ENCODE peak calls at places on chromosomes 5 and 9, in eight cellular contexts. One of them, this sample, is unnamed.

GRCh38 chr5:96962540-96962991 is 26.7 kb downstream of the LNPEP start:
- DNase-seq in Peyer's patch: no peak
- DNase-seq in left ventricle myocardium inferior: no peak
- DNase-seq in fibroblast of pulmonary artery: peak; percentile 20
- DNase-seq in PC-3: no peak
- DNase-seq in GM13976: no peak
- DNase-seq in glutamatergic neuron: no peak
- DNase-seq in omental fat pad: no peak
- DNase-seq in this sample: no peak

GRCh38 chr5:123223906-123224305 is 134.9 kb downstream of the PRDM6 start:
- DNase-seq in Peyer's patch: no peak
- DNase-seq in left ventricle myocardium inferior: no peak
- DNase-seq in fibroblast of pulmonary artery: no peak
- DNase-seq in PC-3: no peak
- DNase-seq in GM13976: no peak
- DNase-seq in glutamatergic neuron: no peak
- DNase-seq in omental fat pad: no peak
- DNase-seq in this sample: no peak

GRCh38 chr9:8262625-8263622 is 463.3 kb upstream of the DMAC1 start:
- DNase-seq in Peyer's patch: no peak
- DNase-seq in left ventricle myocardium inferior: peak; percentile 30
- DNase-seq in fibroblast of pulmonary artery: no peak
- DNase-seq in PC-3: no peak
- DNase-seq in GM13976: no peak
- DNase-seq in glutamatergic neuron: no peak
- DNase-seq in omental fat pad: no peak
- DNase-seq in this sample: no peak

GRCh38 chr5:124252094-124252750 is 494.2 kb downstream of the ZNF608 start:
- DNase-seq in Peyer's patch: no peak
- DNase-seq in left ventricle myocardium inferior: no peak
- DNase-seq in fibroblast of pulmonary artery: peak; percentile 18
- DNase-seq in PC-3: no peak
- DNase-seq in GM13976: no peak
- DNase-seq in glutamatergic neuron: peak; percentile 40
- DNase-seq in omental fat pad: no peak
- DNase-seq in this sample: no peak

GRCh38 chr5:178078197-178078995 is 34.9 kb upstream of the N4BP3 start:
- DNase-seq in Peyer's patch: no peak
- DNase-seq in left ventricle myocardium inferior: no peak
- DNase-seq in fibroblast of pulmonary artery: peak; percentile 42
- DNase-seq in PC-3: peak; percentile 98
- DNase-seq in GM13976: peak; percentile 10
- DNase-seq in glutamatergic neuron: no peak
- DNase-seq in omental fat pad: no peak
- DNase-seq in this sample: no peak

GRCh38 chr9:124180557-124180956 is 77.2 kb upstream of the NEK6 start:
- DNase-seq in Peyer's patch: no peak
- DNase-seq in left ventricle myocardium inferior: peak; percentile 30
- DNase-seq in fibroblast of pulmonary artery: peak; percentile 62
- DNase-seq in PC-3: no peak
- DNase-seq in GM13976: no peak
- DNase-seq in glutamatergic neuron: no peak
- DNase-seq in omental fat pad: no peak
- DNase-seq in this sample: no peak

GRCh38 chr5:167949435-167949834 is 342.0 kb upstream of the WWC1 start:
- DNase-seq in Peyer's patch: no peak
- DNase-seq in left ventricle myocardium inferior: no peak
- DNase-seq in fibroblast of pulmonary artery: no peak
- DNase-seq in PC-3: no peak
- DNase-seq in GM13976: no peak
- DNase-seq in glutamatergic neuron: no peak
- DNase-seq in omental fat pad: no peak
- DNase-seq in this sample: peak; percentile 42

GRCh38 chr5:157366741-157367684 is 93.0 kb upstream of the NIPAL4 start:
- DNase-seq in Peyer's patch: no peak
- DNase-seq in left ventricle myocardium inferior: no peak
- DNase-seq in fibroblast of pulmonary artery: peak; percentile 86
- DNase-seq in PC-3: peak; percentile 86
- DNase-seq in GM13976: no peak
- DNase-seq in glutamatergic neuron: peak; percentile 70
- DNase-seq in omental fat pad: no peak
- DNase-seq in this sample: no peak

GRCh38 chr5:54803381-54804025 is 181.9 kb downstream of the ESM1 start:
- DNase-seq in Peyer's patch: no peak
- DNase-seq in left ventricle myocardium inferior: no peak
- DNase-seq in fibroblast of pulmonary artery: peak; percentile 10
- DNase-seq in PC-3: no peak
- DNase-seq in GM13976: no peak
- DNase-seq in glutamatergic neuron: no peak
- DNase-seq in omental fat pad: no peak
- DNase-seq in this sample: no peak

GRCh38 chr5:179909224-179909623 is 1.5 kb upstream of the TBC1D9B start:
- DNase-seq in Peyer's patch: no peak
- DNase-seq in left ventricle myocardium inferior: no peak
- DNase-seq in fibroblast of pulmonary artery: no peak
- DNase-seq in PC-3: no peak
- DNase-seq in GM13976: no peak
- DNase-seq in glutamatergic neuron: no peak
- DNase-seq in omental fat pad: no peak
- DNase-seq in this sample: no peak

GRCh38 chr9:34124923-34125322 is 1.6 kb downstream of the DCAF12 start:
- DNase-seq in Peyer's patch: no peak
- DNase-seq in left ventricle myocardium inferior: no peak
- DNase-seq in fibroblast of pulmonary artery: peak; percentile 11
- DNase-seq in PC-3: peak; percentile 9
- DNase-seq in GM13976: no peak
- DNase-seq in glutamatergic neuron: no peak
- DNase-seq in omental fat pad: no peak
- DNase-seq in this sample: peak; percentile 9

GRCh38 chr5:131952286-131952857 is 6.9 kb upstream of the MEIKIN start:
- DNase-seq in Peyer's patch: no peak
- DNase-seq in left ventricle myocardium inferior: no peak
- DNase-seq in fibroblast of pulmonary artery: peak; percentile 3
- DNase-seq in PC-3: peak; percentile 46
- DNase-seq in GM13976: no peak
- DNase-seq in glutamatergic neuron: no peak
- DNase-seq in omental fat pad: no peak
- DNase-seq in this sample: no peak

GRCh38 chr5:150180241-150181027 is 9.4 kb upstream of the SLC6A7 start:
- DNase-seq in Peyer's patch: no peak
- DNase-seq in left ventricle myocardium inferior: peak; percentile 79
- DNase-seq in fibroblast of pulmonary artery: peak; percentile 30
- DNase-seq in PC-3: no peak
- DNase-seq in GM13976: no peak
- DNase-seq in glutamatergic neuron: no peak
- DNase-seq in omental fat pad: no peak
- DNase-seq in this sample: no peak

GRCh38 chr9:125460883-125461475 is 199.4 kb downstream of the GAPVD1 start:
- DNase-seq in Peyer's patch: no peak
- DNase-seq in left ventricle myocardium inferior: no peak
- DNase-seq in fibroblast of pulmonary artery: peak; percentile 59
- DNase-seq in PC-3: no peak
- DNase-seq in GM13976: no peak
- DNase-seq in glutamatergic neuron: no peak
- DNase-seq in omental fat pad: no peak
- DNase-seq in this sample: no peak

GRCh38 chr9:121627432-121627831 is 24.0 kb upstream of the DAB2IP start:
- DNase-seq in Peyer's patch: no peak
- DNase-seq in left ventricle myocardium inferior: no peak
- DNase-seq in fibroblast of pulmonary artery: no peak
- DNase-seq in PC-3: no peak
- DNase-seq in GM13976: no peak
- DNase-seq in glutamatergic neuron: no peak
- DNase-seq in omental fat pad: no peak
- DNase-seq in this sample: no peak

GRCh38 chr5:135245521-135246499 is 153.2 kb downstream of the MACROH2A1 start:
- DNase-seq in Peyer's patch: no peak
- DNase-seq in left ventricle myocardium inferior: no peak
- DNase-seq in fibroblast of pulmonary artery: peak; percentile 65
- DNase-seq in PC-3: peak; percentile 74
- DNase-seq in GM13976: no peak
- DNase-seq in glutamatergic neuron: no peak
- DNase-seq in omental fat pad: no peak
- DNase-seq in this sample: peak; percentile 74

GRCh38 chr5:87541033-87541432 is 128.3 kb upstream of the CCNH start:
- DNase-seq in Peyer's patch: peak; percentile 28
- DNase-seq in left ventricle myocardium inferior: peak; percentile 48
- DNase-seq in fibroblast of pulmonary artery: peak; percentile 49
- DNase-seq in PC-3: peak; percentile 90
- DNase-seq in GM13976: no peak
- DNase-seq in glutamatergic neuron: no peak
- DNase-seq in omental fat pad: peak; percentile 40
- DNase-seq in this sample: peak; percentile 34

DNA sequence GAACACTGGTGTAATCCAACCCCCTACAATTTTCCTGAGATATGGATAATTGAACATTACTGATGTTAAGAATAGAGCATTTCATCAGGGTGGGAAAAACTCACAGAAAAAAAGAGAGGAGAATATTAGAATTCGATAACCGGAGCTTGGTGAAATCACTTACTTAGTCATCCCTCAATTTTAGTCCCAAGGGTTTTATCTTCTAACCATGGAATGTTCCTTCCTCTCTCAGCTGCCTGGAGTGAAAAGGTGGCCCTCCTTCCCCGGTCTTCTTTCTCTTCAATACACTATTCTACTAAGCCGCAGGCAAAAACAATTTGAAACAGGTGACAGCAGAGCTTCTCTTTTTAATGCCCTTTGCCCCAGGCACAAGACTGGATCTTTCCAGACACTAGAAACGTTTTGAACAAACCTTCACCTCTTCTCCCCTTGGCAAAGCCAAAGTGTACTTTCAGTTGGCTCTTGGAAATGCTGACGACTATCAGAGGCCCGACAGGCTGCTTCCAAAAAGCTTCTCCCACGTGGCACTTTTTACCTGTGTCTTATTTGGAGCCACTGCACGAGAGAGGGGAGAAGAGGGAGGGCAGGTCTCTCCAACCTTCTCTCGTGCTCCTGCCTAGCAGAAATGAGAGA is 543.9 kb downstream of the TLE1 start:
- DNase-seq in Peyer's patch: no peak
- DNase-seq in left ventricle myocardium inferior: no peak
- DNase-seq in fibroblast of pulmonary artery: no peak
- DNase-seq in PC-3: no peak
- DNase-seq in GM13976: no peak
- DNase-seq in glutamatergic neuron: no peak
- DNase-seq in omental fat pad: no peak
- DNase-seq in this sample: no peak
- TF ChIP-seq CTCF in Peyer's patch: no peak
- TF ChIP-seq CTCF in left ventricle myocardium inferior: no peak
- TF ChIP-seq CTCF in fibroblast of pulmonary artery: no peak
- TF ChIP-seq CTCF in PC-3: no peak
- TF ChIP-seq CTCF in GM13976: no peak
- TF ChIP-seq CTCF in glutamatergic neuron: no peak
- TF ChIP-seq CTCF in omental fat pad: no peak
- TF ChIP-seq CTCF in this sample: no peak

GRCh38 chr5:66684663-66685062 is 88.5 kb downstream of the MAST4 start:
- DNase-seq in Peyer's patch: no peak
- DNase-seq in left ventricle myocardium inferior: no peak
- DNase-seq in fibroblast of pulmonary artery: no peak
- DNase-seq in PC-3: no peak
- DNase-seq in GM13976: no peak
- DNase-seq in glutamatergic neuron: no peak
- DNase-seq in omental fat pad: no peak
- DNase-seq in this sample: no peak

GRCh38 chr5:66675369-66675768 is 79.2 kb downstream of the MAST4 start:
- DNase-seq in Peyer's patch: no peak
- DNase-seq in left ventricle myocardium inferior: no peak
- DNase-seq in fibroblast of pulmonary artery: no peak
- DNase-seq in PC-3: no peak
- DNase-seq in GM13976: no peak
- DNase-seq in glutamatergic neuron: no peak
- DNase-seq in omental fat pad: no peak
- DNase-seq in this sample: peak; percentile 39

GRCh38 chr5:66680227-66680626 is 84.0 kb downstream of the MAST4 start:
- DNase-seq in Peyer's patch: no peak
- DNase-seq in left ventricle myocardium inferior: no peak
- DNase-seq in fibroblast of pulmonary artery: no peak
- DNase-seq in PC-3: no peak
- DNase-seq in GM13976: no peak
- DNase-seq in glutamatergic neuron: no peak
- DNase-seq in omental fat pad: no peak
- DNase-seq in this sample: no peak

GRCh38 chr5:66680804-66681203 is 84.6 kb downstream of the MAST4 start:
- DNase-seq in Peyer's patch: no peak
- DNase-seq in left ventricle myocardium inferior: no peak
- DNase-seq in fibroblast of pulmonary artery: no peak
- DNase-seq in PC-3: no peak
- DNase-seq in GM13976: no peak
- DNase-seq in glutamatergic neuron: no peak
- DNase-seq in omental fat pad: no peak
- DNase-seq in this sample: no peak
- TF ChIP-seq CTCF in Peyer's patch: no peak
- TF ChIP-seq CTCF in left ventricle myocardium inferior: peak; percentile 40
- TF ChIP-seq CTCF in fibroblast of pulmonary artery: peak; percentile 18
- TF ChIP-seq CTCF in PC-3: no peak
- TF ChIP-seq CTCF in GM13976: no peak
- TF ChIP-seq CTCF in glutamatergic neuron: peak; percentile 27
- TF ChIP-seq CTCF in omental fat pad: no peak
- TF ChIP-seq CTCF in this sample: peak; percentile 21

GRCh38 chr5:2563046-2563445 is 188.4 kb downstream of the IRX2 start:
- DNase-seq in Peyer's patch: no peak
- DNase-seq in left ventricle myocardium inferior: no peak
- DNase-seq in fibroblast of pulmonary artery: no peak
- DNase-seq in PC-3: no peak
- DNase-seq in GM13976: no peak
- DNase-seq in glutamatergic neuron: no peak
- DNase-seq in omental fat pad: no peak
- DNase-seq in this sample: no peak
- TF ChIP-seq CTCF in Peyer's patch: no peak
- TF ChIP-seq CTCF in left ventricle myocardium inferior: no peak
- TF ChIP-seq CTCF in fibroblast of pulmonary artery: no peak
- TF ChIP-seq CTCF in PC-3: no peak
- TF ChIP-seq CTCF in GM13976: no peak
- TF ChIP-seq CTCF in glutamatergic neuron: no peak
- TF ChIP-seq CTCF in omental fat pad: no peak
- TF ChIP-seq CTCF in this sample: no peak

GRCh38 chr9:114387678-114388431 is at the start of gene AKNA:
- DNase-seq in Peyer's patch: peak; percentile 91
- DNase-seq in left ventricle myocardium inferior: peak; percentile 75
- DNase-seq in fibroblast of pulmonary artery: peak; percentile 79
- DNase-seq in PC-3: no peak
- DNase-seq in GM13976: peak; percentile 64
- DNase-seq in glutamatergic neuron: peak; percentile 52
- DNase-seq in omental fat pad: no peak
- DNase-seq in this sample: peak; percentile 37

GRCh38 chr9:114388764-114389375 is 1.1 kb upstream of the AKNA start:
- DNase-seq in Peyer's patch: no peak
- DNase-seq in left ventricle myocardium inferior: no peak
- DNase-seq in fibroblast of pulmonary artery: no peak
- DNase-seq in PC-3: no peak
- DNase-seq in GM13976: no peak
- DNase-seq in glutamatergic neuron: no peak
- DNase-seq in omental fat pad: no peak
- DNase-seq in this sample: peak; percentile 39

GRCh38 chr9:114386886-114387677 is 700 bp downstream of the AKNA start:
- DNase-seq in Peyer's patch: peak; percentile 54
- DNase-seq in left ventricle myocardium inferior: no peak
- DNase-seq in fibroblast of pulmonary artery: no peak
- DNase-seq in PC-3: no peak
- DNase-seq in GM13976: no peak
- DNase-seq in glutamatergic neuron: peak; percentile 23
- DNase-seq in omental fat pad: no peak
- DNase-seq in this sample: no peak

GRCh38 chr9:114390952-114391351 is 3.2 kb upstream of the AKNA start:
- DNase-seq in Peyer's patch: no peak
- DNase-seq in left ventricle myocardium inferior: no peak
- DNase-seq in fibroblast of pulmonary artery: no peak
- DNase-seq in PC-3: no peak
- DNase-seq in GM13976: no peak
- DNase-seq in glutamatergic neuron: no peak
- DNase-seq in omental fat pad: no peak
- DNase-seq in this sample: no peak

GRCh38 chr9:114389612-114390368 is 2.0 kb upstream of the AKNA start:
- DNase-seq in Peyer's patch: peak; percentile 73
- DNase-seq in left ventricle myocardium inferior: no peak
- DNase-seq in fibroblast of pulmonary artery: no peak
- DNase-seq in PC-3: no peak
- DNase-seq in GM13976: peak; percentile 57
- DNase-seq in glutamatergic neuron: no peak
- DNase-seq in omental fat pad: no peak
- DNase-seq in this sample: no peak
- TF ChIP-seq CTCF in Peyer's patch: no peak
- TF ChIP-seq CTCF in left ventricle myocardium inferior: no peak
- TF ChIP-seq CTCF in fibroblast of pulmonary artery: no peak
- TF ChIP-seq CTCF in PC-3: no peak
- TF ChIP-seq CTCF in GM13976: no peak
- TF ChIP-seq CTCF in glutamatergic neuron: no peak
- TF ChIP-seq CTCF in omental fat pad: no peak
- TF ChIP-seq CTCF in this sample: peak; percentile 1